ENCODE peak calls at places on chromosomes 2 and 18, in seven cellular contexts. Q is AG04449; P is GM10248; N is progenitor cell of endocrine pancreas; M is CD8-positive, alpha-beta T cell; R is cardiac muscle cell; T is SK-N-SH. G is an unnamed sample.
A peak's percentile ranks its signal among the peaks of the same experiment; 100 is the strongest.

GRCh38 chr2:229695971-229696370 is 18.4 kb downstream of the DNER start:
- DNase-seq in Q (no peak), P (no peak), N (no peak), M (no peak), R (no peak), T (no peak), G (no peak)

GRCh38 chr18:31555971-31556747 is 35.5 kb upstream of the TTR start:
- DNase-seq in Q (peak; percentile 14), P (peak; percentile 60), N (peak; percentile 20), M (peak; percentile 32), R (peak; percentile 68), T (peak; percentile 44), G (peak; percentile 80)

GRCh38 chr2:190466819-190467444 is 58.8 kb downstream of the MFSD6 start:
- DNase-seq in Q (no peak), P (no peak), N (no peak), M (no peak), R (no peak), T (peak; percentile 20), G (no peak)

GRCh38 chr2:8344725-8345124 is 337.1 kb upstream of the ID2 start:
- DNase-seq in Q (no peak), P (no peak), N (no peak), M (no peak), R (no peak), T (no peak), G (no peak)

GRCh38 chr2:226649871-226650660 is 149.6 kb downstream of the IRS1 start:
- DNase-seq in Q (peak; percentile 79), P (no peak), N (no peak), M (peak; percentile 22), R (no peak), T (no peak), G (peak; percentile 100)

GRCh38 chr18:34848695-34849094 is 138.6 kb downstream of the DTNA start:
- DNase-seq in Q (no peak), P (no peak), N (no peak), M (no peak), R (no peak), T (no peak), G (no peak)

GRCh38 chr2:174325932-174326879 is 8.5 kb upstream of the SP9 start:
- DNase-seq in Q (no peak), P (no peak), N (no peak), M (peak; percentile 29), R (no peak), T (no peak), G (no peak)

GRCh38 chr2:180990794-180991193 is 10.4 kb downstream of the UBE2E3 start:
- DNase-seq in Q (no peak), P (no peak), N (no peak), M (no peak), R (no peak), T (no peak), G (no peak)

GRCh38 chr2:120398961-120399888 is 53.3 kb downstream of the INHBB start:
- DNase-seq in Q (no peak), P (no peak), N (no peak), M (no peak), R (no peak), T (no peak), G (no peak)

GRCh38 chr2:200625958-200626363 is 40.1 kb downstream of the AOX1 start:
- DNase-seq in Q (no peak), P (no peak), N (no peak), M (no peak), R (no peak), T (no peak), G (peak; percentile 82)
- TF ChIP-seq CTCF in Q (no peak), P (no peak), N (no peak), M (no peak), R (no peak), T (no peak), G (no peak)

DNA sequence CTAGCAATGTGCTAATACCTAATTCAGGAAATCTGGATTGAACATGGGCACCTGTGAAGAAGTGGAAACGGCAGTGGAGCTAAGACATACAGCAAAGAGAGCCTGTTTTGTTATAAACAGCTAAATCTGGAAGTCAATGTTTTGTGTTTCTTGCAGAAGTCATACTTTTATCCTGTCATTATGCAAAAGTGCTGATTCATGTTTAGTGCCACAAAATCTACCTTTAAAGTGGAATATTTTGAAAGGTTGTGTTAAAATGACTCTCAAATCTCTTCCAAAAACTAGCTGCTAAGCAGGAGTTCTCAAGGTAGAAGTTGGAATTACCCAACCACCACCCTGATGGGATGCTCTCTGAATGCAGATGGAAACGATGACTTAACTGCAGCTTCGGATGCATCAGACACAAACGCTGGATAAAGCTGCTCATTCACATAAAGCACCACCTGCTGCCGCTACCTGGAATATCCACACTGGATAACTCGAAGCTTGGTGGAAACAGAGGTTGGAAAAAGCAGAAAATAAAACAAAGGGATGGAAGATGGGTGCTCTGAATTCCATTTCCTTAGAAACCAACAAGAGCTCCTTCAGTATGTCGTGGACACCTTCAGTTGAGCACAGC is 132.6 kb upstream of the ZNF236 start:
- DNase-seq in Q (no peak), P (no peak), N (no peak), M (no peak), R (no peak), T (no peak), G (peak; percentile 9)
- TF ChIP-seq CTCF in Q (no peak), P (no peak), N (peak; percentile 24), M (no peak), R (no peak), T (no peak), G (no peak)

GRCh38 chr2:195419033-195419432 is 238.0 kb upstream of the SLC39A10 start:
- DNase-seq in Q (no peak), P (no peak), N (no peak), M (no peak), R (no peak), T (no peak), G (no peak)
- TF ChIP-seq CTCF in Q (no peak), P (no peak), N (no peak), M (no peak), R (no peak), T (no peak), G (no peak)

GRCh38 chr2:95384854-95385569 is 17.5 kb upstream of the FAHD2A start:
- DNase-seq in Q (no peak), P (peak; percentile 6), N (no peak), M (no peak), R (no peak), T (no peak), G (no peak)
- TF ChIP-seq CTCF in Q (no peak), P (no peak), N (no peak), M (no peak), R (no peak), T (no peak), G (no peak)

DNA sequence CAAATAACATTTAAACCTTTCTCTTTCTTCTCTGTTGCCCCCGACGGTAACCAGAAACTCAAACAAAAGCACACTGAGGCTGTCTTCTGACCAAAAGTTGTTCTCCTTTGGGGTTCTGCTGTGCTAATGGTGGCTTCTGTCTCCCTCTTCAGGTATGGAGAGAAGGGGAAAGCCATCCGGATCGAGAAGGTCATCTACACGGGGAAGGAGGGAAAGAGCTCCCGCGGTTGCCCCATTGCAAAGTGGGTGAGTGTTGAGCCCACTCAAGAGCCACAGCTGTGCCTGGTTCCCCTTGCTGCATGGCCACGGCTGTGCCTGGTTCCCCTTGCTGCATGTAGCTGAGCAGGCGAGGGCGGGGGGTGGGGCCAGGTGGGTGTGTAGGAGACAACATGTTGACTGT is 67.4 kb downstream of the BOLA3 start:
- DNase-seq in Q (no peak), P (peak; percentile 53), N (no peak), M (no peak), R (no peak), T (no peak), G (no peak)
- TF ChIP-seq CTCF in Q (no peak), P (peak; percentile 36), N (no peak), M (no peak), R (peak; percentile 15), T (no peak), G (peak; percentile 7)